ENCODE peak calls at places on chromosome 5, in nine cellular contexts. S, U, Z, J, F, D, C, M and W are unnamed samples.

GRCh38 chr5:10151656-10152055 is 98.0 kb downstream of the ATPSCKMT start:
- DNase-seq in U (no peak), C (no peak), M (no peak), F (peak), J (no peak), D (no peak), S (no peak), Z (no peak), W (no peak)

GRCh38 chr5:178509491-178510057 is 80.6 kb downstream of the COL23A1 start:
- DNase-seq in C (no peak), U (no peak), D (no peak), Z (no peak), S (no peak), F (no peak), M (no peak), J (no peak), W (no peak)

GRCh38 chr5:82591021-82591515 is 312.9 kb upstream of the RPS23 start:
- DNase-seq in S (peak), Z (no peak), M (no peak), C (no peak), U (no peak), J (no peak), F (no peak), D (no peak), W (no peak)

GRCh38 chr5:9168791-9169611 is 376.9 kb downstream of the SEMA5A start:
- DNase-seq in D (no peak), J (no peak), Z (no peak), U (no peak), S (no peak), F (no peak), C (peak), M (peak), W (no peak)

GRCh38 chr5:139565411-139566305 is 4.5 kb downstream of the UBE2D2 start:
- DNase-seq in J (peak), Z (no peak), U (peak), M (peak), S (no peak), F (peak), D (no peak), C (no peak), W (no peak)

GRCh38 chr5:54547711-54548250 is 30.2 kb downstream of the SNX18 start:
- DNase-seq in C (peak), D (no peak), S (no peak), J (no peak), U (no peak), M (peak), Z (peak), F (peak), W (peak)

GRCh38 chr5:191036-191948 is at the start of gene LRRC14B:
- DNase-seq in D (peak), F (no peak), J (no peak), S (peak), M (no peak), Z (no peak), U (no peak), C (no peak), W (no peak)

GRCh38 chr5:175387144-175387543 is 56.8 kb downstream of the DRD1 start:
- DNase-seq in U (no peak), D (no peak), F (no peak), S (no peak), Z (no peak), J (no peak), C (no peak), M (no peak), W (no peak)

GRCh38 chr5:40308867-40309266 is 370.8 kb upstream of the PTGER4 start:
- DNase-seq in J (no peak), U (no peak), C (no peak), Z (no peak), D (no peak), M (no peak), S (peak), F (no peak), W (no peak)

GRCh38 chr5:169430676-169431075 is 129.7 kb upstream of the SLIT3 start:
- DNase-seq in U (no peak), M (no peak), S (no peak), C (no peak), D (no peak), J (no peak), F (peak), Z (no peak), W (no peak)

GRCh38 chr5:171415115-171415730 is 4.2 kb upstream of the FGF18 start:
- DNase-seq in D (no peak), Z (no peak), M (peak), C (no peak), F (no peak), U (no peak), S (peak), J (no peak), W (no peak)